ENCODE peak calls at places on chromosome 13, in nine cellular contexts. X, I, M, T, Q, C, D, S and H are unnamed samples.

GRCh38 chr13:35727881-35728280 is 251.4 kb upstream of the MAB21L1 start:
- DNase-seq in X (no peak), I (no peak), M (no peak), T (no peak), Q (no peak), C (no peak), D (no peak), S (no peak), H (no peak)

GRCh38 chr13:52001120-52001731 is 10.0 kb downstream of the ATP7B start:
- DNase-seq in X (peak), I (no peak), M (no peak), T (peak), Q (no peak), C (no peak), D (peak), S (no peak), H (no peak)

GRCh38 chr13:93730780-93731179 is 504.2 kb downstream of the GPC6 start:
- DNase-seq in X (no peak), I (no peak), M (no peak), T (no peak), Q (no peak), C (no peak), D (peak), S (no peak), H (no peak)

GRCh38 chr13:74250738-74251190 is 116.6 kb upstream of the KLF12 start:
- DNase-seq in X (peak), I (no peak), M (no peak), T (no peak), Q (no peak), C (no peak), D (peak), S (no peak), H (no peak)

GRCh38 chr13:96834626-96835025 is 159.7 kb downstream of the OXGR1 start:
- DNase-seq in X (no peak), I (no peak), M (no peak), T (no peak), Q (no peak), C (no peak), D (no peak), S (no peak), H (no peak)

GRCh38 chr13:105343134-105343806 is 1192.2 kb downstream of the EFNB2 start:
- DNase-seq in X (no peak), I (no peak), M (no peak), T (no peak), Q (no peak), C (no peak), D (peak), S (no peak), H (no peak)

GRCh38 chr13:48864100-48864499 is 111.6 kb upstream of the FNDC3A start:
- DNase-seq in X (no peak), I (no peak), M (no peak), T (no peak), Q (no peak), C (no peak), D (no peak), S (no peak), H (no peak)

GRCh38 chr13:87669379-87669978 is 1.7 kb upstream of the SLITRK5 start:
- DNase-seq in X (peak), I (no peak), M (no peak), T (peak), Q (no peak), C (no peak), D (peak), S (no peak), H (no peak)

GRCh38 chr13:100300708-100301107 is 211.8 kb downstream of the PCCA start:
- DNase-seq in X (no peak), I (no peak), M (no peak), T (no peak), Q (no peak), C (no peak), D (no peak), S (no peak), H (no peak)

GRCh38 chr13:106029901-106030300 is 505.6 kb downstream of the EFNB2 start:
- DNase-seq in X (no peak), I (no peak), M (no peak), T (no peak), Q (no peak), C (no peak), D (no peak), S (no peak), H (no peak)

GRCh38 chr13:99355267-99356215 is 48.3 kb upstream of the GPR183 start:
- DNase-seq in X (no peak), I (no peak), M (no peak), T (no peak), Q (no peak), C (peak), D (no peak), S (no peak), H (no peak)

GRCh38 chr13:64274481-64275217 is 2859.0 kb upstream of the PCDH20 start:
- DNase-seq in X (peak), I (no peak), M (no peak), T (no peak), Q (no peak), C (no peak), D (no peak), S (no peak), H (no peak)

GRCh38 chr13:80259159-80259558 is 81.8 kb downstream of the SPRY2 start:
- DNase-seq in X (no peak), I (no peak), M (no peak), T (no peak), Q (no peak), C (no peak), D (no peak), S (no peak), H (no peak)

GRCh38 chr13:78139765-78140164 is 221.1 kb upstream of the EDNRB start:
- DNase-seq in X (no peak), I (no peak), M (no peak), T (no peak), Q (no peak), C (no peak), D (no peak), S (no peak), H (no peak)

GRCh38 chr13:110254151-110254679 is 52.7 kb downstream of the COL4A1 start:
- DNase-seq in X (peak), I (no peak), M (no peak), T (no peak), Q (no peak), C (peak), D (peak), S (no peak), H (no peak)
- TF ChIP-seq CTCF in X (no peak), I (no peak), M (no peak), T (no peak), Q (no peak), C (no peak), D (no peak), S (no peak), H (no peak)

GRCh38 chr13:110616103-110617101 is 1.1 kb downstream of the NAXD start:
- DNase-seq in X (peak), I (peak), M (no peak), T (peak), Q (peak), C (peak), D (peak), S (peak), H (peak)
- TF ChIP-seq CTCF in X (no peak), I (no peak), M (no peak), T (peak), Q (no peak), C (peak), D (peak), S (no peak), H (no peak)

GRCh38 chr13:47455581-47455980 is 545.5 kb downstream of the SUCLA2 start:
- DNase-seq in X (peak), I (no peak), M (no peak), T (no peak), Q (no peak), C (no peak), D (no peak), S (no peak), H (peak)
- TF ChIP-seq CTCF in X (peak), I (no peak), M (no peak), T (no peak), Q (no peak), C (peak), D (peak), S (no peak), H (no peak)

GRCh38 chr13:30334663-30335386 is 27.5 kb upstream of the KATNAL1 start:
- DNase-seq in X (peak), I (no peak), M (no peak), T (peak), Q (no peak), C (peak), D (peak), S (no peak), H (peak)
- TF ChIP-seq CTCF in X (peak), I (peak), M (peak), T (peak), Q (peak), C (peak), D (peak), S (no peak), H (peak)

GRCh38 chr13:30572859-30573275 is 44.9 kb upstream of the USPL1 start:
- DNase-seq in X (peak), I (no peak), M (no peak), T (peak), Q (no peak), C (no peak), D (peak), S (no peak), H (no peak)
- TF ChIP-seq CTCF in X (peak), I (peak), M (peak), T (peak), Q (no peak), C (no peak), D (peak), S (peak), H (no peak)